ENCODE peak calls at places on chromosomes 16 and 17, in four cellular contexts. Y, Z, J and V are unnamed samples.

GRCh38 chr17:72287586-72287985 is 166.8 kb downstream of the SOX9 start:
- DNase-seq in Y (no peak), Z (no peak), J (no peak), V (no peak)

GRCh38 chr16:78196527-78196926 is 97.1 kb downstream of the WWOX start:
- DNase-seq in Y (no peak), Z (no peak), J (no peak), V (no peak)

GRCh38 chr16:69936252-69936651 is 14.9 kb upstream of the CLEC18A start:
- DNase-seq in Z (no peak), J (no peak), Y (no peak), V (no peak)

GRCh38 chr17:251531-251930 is 70.1 kb upstream of the DOC2B start:
- DNase-seq in J (no peak), Y (no peak), Z (no peak), V (no peak)

GRCh38 chr16:49921791-49922456 is 66.0 kb upstream of the ZNF423 start:
- DNase-seq in Y (peak; percentile 62), Z (peak; percentile 51), J (peak; percentile 60), V (peak; percentile 14)

GRCh38 chr16:89958068-89958467 is 9.5 kb downstream of the DEF8 start:
- DNase-seq in Y (peak; percentile 57), J (no peak), Z (no peak), V (no peak)

GRCh38 chr17:82943751-82944150 is 103.9 kb upstream of the ZNF750 start:
- DNase-seq in Z (no peak), Y (no peak), J (no peak), V (no peak)

GRCh38 chr16:30884760-30885159 is 9.1 kb downstream of the BCL7C start:
- DNase-seq in J (no peak), Y (no peak), Z (no peak), V (no peak)

GRCh38 chr17:17391575-17392370 is 85.0 kb upstream of the MED9 start:
- DNase-seq in Y (no peak), Z (no peak), J (no peak), V (peak; percentile 59)

GRCh38 chr17:82914375-82914774 is 74.6 kb upstream of the ZNF750 start:
- DNase-seq in Y (peak; percentile 73), Z (no peak), J (no peak), V (no peak)

GRCh38 chr16:68972008-68972407 is 128.7 kb downstream of the TANGO6 start:
- DNase-seq in Z (no peak), Y (no peak), J (no peak), V (no peak)

GRCh38 chr16:59591480-59591879 is 857.4 kb upstream of the GOT2 start:
- DNase-seq in Y (no peak), Z (no peak), J (no peak), V (no peak)

GRCh38 chr16:29023279-29024278 is 38.7 kb downstream of the LAT start:
- DNase-seq in Y (no peak), J (no peak), Z (no peak), V (no peak)

GRCh38 chr16:86638642-86639041 is 60.3 kb downstream of the FOXL1 start:
- DNase-seq in Y (no peak), J (no peak), Z (no peak), V (no peak)
- TF ChIP-seq CTCF in Y (no peak), J (no peak), Z (no peak), V (no peak)

DNA sequence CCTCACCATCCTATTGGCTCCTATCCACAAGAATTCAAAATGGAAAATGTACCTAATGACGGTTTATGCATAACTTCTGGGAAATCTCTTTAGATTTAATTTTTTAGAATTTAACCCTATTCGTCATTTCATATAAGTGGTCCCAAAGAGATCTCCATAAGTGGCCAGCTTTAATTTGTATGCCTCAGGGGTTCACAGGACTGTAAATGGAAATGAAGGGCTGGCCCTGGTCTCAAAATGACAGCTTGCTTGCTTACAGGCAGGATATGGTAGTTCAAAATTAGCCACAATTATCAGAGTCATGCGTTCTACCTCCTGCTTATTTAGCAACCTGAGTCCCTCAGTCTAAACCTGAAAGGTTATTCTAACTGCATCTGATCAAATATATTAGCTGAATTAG is 6.6 kb upstream of the NACA2 start:
- DNase-seq in Z (no peak), Y (no peak), J (no peak), V (no peak)
- TF ChIP-seq CTCF in Z (no peak), Y (no peak), J (no peak), V (no peak)

GRCh38 chr16:27444015-27444414 is 42.0 kb downstream of the IL21R start:
- DNase-seq in J (no peak), Y (no peak), Z (no peak), V (no peak)

GRCh38 chr16:27446721-27447120 is 44.7 kb downstream of the IL21R start:
- DNase-seq in Z (no peak), Y (no peak), J (no peak), V (peak; percentile 78)

GRCh38 chr16:27444470-27444869 is 42.5 kb downstream of the IL21R start:
- DNase-seq in J (no peak), Y (no peak), Z (no peak), V (no peak)

GRCh38 chr16:27448531-27449433 is 46.8 kb downstream of the IL21R start:
- DNase-seq in Y (no peak), Z (no peak), J (no peak), V (no peak)

DNA sequence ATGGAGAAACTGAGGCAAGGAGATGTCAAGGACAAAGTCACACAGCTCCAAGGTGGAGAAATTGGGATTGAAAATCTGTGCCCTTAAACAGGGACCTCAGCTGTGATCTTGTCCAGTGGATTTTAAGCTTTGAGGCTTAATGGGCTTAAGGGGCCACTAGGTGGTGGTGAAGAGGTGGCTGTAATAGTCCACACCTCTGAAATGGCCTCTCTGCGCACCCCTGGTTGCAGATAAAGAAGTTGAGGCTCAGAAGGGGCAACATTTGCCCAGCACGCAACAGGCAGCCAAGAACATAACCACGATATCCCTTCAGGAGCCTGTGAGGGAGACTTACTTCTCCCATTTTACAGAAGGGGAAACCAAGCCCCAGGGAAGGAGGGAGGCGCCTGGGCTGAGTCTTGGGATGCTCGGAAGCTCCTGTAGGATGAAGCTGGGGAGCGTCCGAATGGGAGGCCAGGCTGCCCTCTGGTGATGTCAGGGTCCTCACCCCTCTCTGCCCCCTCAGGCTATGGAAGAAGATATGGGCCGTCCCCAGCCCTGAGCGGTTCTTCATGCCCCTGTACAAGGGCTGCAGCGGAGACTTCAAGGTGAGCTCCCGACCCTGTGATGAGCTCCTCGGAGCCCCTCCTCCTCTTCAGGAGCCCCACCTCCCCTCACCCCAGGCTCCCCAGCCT is 43.7 kb downstream of the IL21R start:
- DNase-seq in Y (no peak), Z (no peak), J (no peak), V (no peak)
- TF ChIP-seq CTCF in Y (no peak), Z (no peak), J (no peak), V (no peak)

GRCh38 chr16:87636741-87637140 is 34.4 kb downstream of the JPH3 start:
- DNase-seq in J (no peak), Y (no peak), Z (no peak), V (no peak)
- TF ChIP-seq CTCF in J (no peak), Y (no peak), Z (no peak), V (no peak)

GRCh38 chr16:66167564-66168291 is 198.8 kb upstream of the CDH5 start:
- DNase-seq in J (no peak), Y (no peak), Z (no peak), V (no peak)
- TF ChIP-seq CTCF in J (peak; percentile 42), Y (no peak), Z (no peak), V (no peak)

GRCh38 chr16:3095869-3096268 is 3.2 kb downstream of the ZSCAN10 start:
- DNase-seq in Y (no peak), Z (no peak), J (no peak), V (peak; percentile 36)
- TF ChIP-seq CTCF in Y (no peak), Z (no peak), J (peak; percentile 19), V (peak; percentile 63)

DNA sequence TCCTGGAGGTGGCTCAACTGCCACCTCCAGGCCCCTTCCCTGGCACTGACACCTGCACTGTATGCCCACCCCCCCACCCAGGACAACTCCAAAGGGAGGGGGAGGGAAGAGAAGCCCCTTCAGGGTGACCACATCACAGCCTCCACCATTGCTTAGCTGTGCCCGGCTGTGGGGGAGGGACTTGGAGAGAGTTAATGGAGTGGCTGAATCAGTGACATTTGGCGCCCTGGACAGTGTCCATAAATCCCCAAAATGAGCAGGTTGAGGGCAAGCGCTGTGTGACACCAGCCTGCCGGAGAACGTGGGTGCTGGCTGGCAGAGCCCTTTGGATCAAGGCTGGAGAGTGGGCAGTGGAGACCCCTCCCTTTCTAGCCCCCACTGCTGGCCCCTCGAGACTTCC is 883 bp downstream of the USH1G start:
- DNase-seq in Y (no peak), Z (no peak), J (no peak), V (no peak)
- TF ChIP-seq CTCF in Y (no peak), Z (no peak), J (no peak), V (no peak)

GRCh38 chr16:85348921-85349334 is 236.7 kb upstream of the CIBAR2 start:
- DNase-seq in Y (no peak), Z (no peak), J (no peak), V (no peak)

GRCh38 chr16:85348065-85348840 is 236.0 kb upstream of the CIBAR2 start:
- DNase-seq in Z (no peak), Y (no peak), J (no peak), V (no peak)

GRCh38 chr16:85346404-85347212 is 234.3 kb upstream of the CIBAR2 start:
- DNase-seq in J (no peak), Y (no peak), Z (no peak), V (no peak)

GRCh38 chr16:85345129-85345639 is 232.9 kb upstream of the CIBAR2 start:
- DNase-seq in Z (no peak), J (no peak), Y (no peak), V (no peak)

DNA sequence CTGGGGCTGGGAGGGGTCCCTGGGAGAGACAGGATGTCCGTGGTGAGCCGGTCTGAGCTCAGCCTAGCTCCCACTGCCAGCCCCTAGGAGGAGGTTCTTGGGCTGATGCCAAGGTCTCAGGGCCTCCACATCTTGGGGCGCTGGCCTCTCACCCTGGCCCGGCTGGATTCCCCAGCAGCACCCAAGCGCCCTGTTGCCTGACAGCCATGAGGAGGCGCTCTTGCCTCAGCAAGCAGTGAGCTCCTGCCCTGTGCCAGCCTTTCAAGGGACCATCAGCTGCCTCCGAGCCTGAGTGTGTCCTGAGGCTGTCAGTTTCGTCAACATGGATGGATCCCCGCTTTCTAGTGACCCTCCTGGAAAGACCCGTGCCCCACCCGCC is 234.9 kb upstream of the CIBAR2 start:
- DNase-seq in Z (no peak), Y (no peak), J (no peak), V (no peak)
- TF ChIP-seq CTCF in Z (peak; percentile 41), Y (peak; percentile 20), J (peak; percentile 45), V (no peak)

GRCh38 chr16:65684230-65684629 is 562.4 kb upstream of the CDH11 start:
- DNase-seq in J (no peak), Z (no peak), Y (no peak), V (no peak)
- TF ChIP-seq CTCF in J (no peak), Z (no peak), Y (no peak), V (no peak)

GRCh38 chr17:11240041-11240801 is 792 bp upstream of the SHISA6 start:
- DNase-seq in Y (no peak), J (peak; percentile 28), Z (no peak), V (no peak)
- TF ChIP-seq CTCF in Y (no peak), J (no peak), Z (no peak), V (no peak)